ENCODE peak calls at places on chromosomes 13 and 19, in five cellular contexts. G, U, T, X and F are unnamed samples.

GRCh38 chr19:11422163-11423068 is 3.3 kb upstream of the RGL3 start:
- DNase-seq in U (peak), G (peak), T (peak), X (peak), F (peak)

GRCh38 chr13:109785892-109786450 is 412 bp downstream of the IRS2 start:
- DNase-seq in T (peak), X (no peak), G (no peak), U (no peak), F (no peak)

GRCh38 chr13:47680752-47681151 is 320.3 kb downstream of the SUCLA2 start:
- DNase-seq in U (no peak), G (peak), X (peak), T (peak), F (no peak)

GRCh38 chr19:11067356-11068113 is 21.7 kb upstream of the LDLR start:
- DNase-seq in G (no peak), X (peak), U (no peak), T (no peak), F (no peak)

GRCh38 chr13:94703271-94703670 is 9.1 kb downstream of the SOX21 start:
- DNase-seq in T (no peak), X (no peak), U (no peak), G (no peak), F (no peak)

GRCh38 chr19:52734340-52734892 is 428 bp downstream of the ZNF611 start:
- DNase-seq in X (no peak), U (peak), G (peak), T (peak), F (no peak)

GRCh38 chr13:52127783-52128702 is 830 bp downstream of the NEK5 start:
- DNase-seq in G (peak), T (peak), X (peak), U (no peak), F (peak)

GRCh38 chr19:16199275-16199932 is 1.7 kb downstream of the AP1M1 start:
- DNase-seq in X (no peak), T (no peak), G (no peak), U (no peak), F (no peak)

GRCh38 chr13:29878101-29878500 is 27.7 kb upstream of the UBL3 start:
- DNase-seq in X (no peak), T (peak), G (no peak), U (no peak), F (no peak)

GRCh38 chr13:20370815-20371421 is 138.8 kb upstream of the GJB6 start:
- DNase-seq in X (no peak), T (no peak), G (no peak), U (no peak), F (peak)

GRCh38 chr19:2376784-2377519 is 16.9 kb downstream of the TMPRSS9 start:
- DNase-seq in U (no peak), T (no peak), X (no peak), G (no peak), F (no peak)

GRCh38 chr13:40502236-40502635 is 164.2 kb downstream of the FOXO1 start:
- DNase-seq in U (no peak), G (no peak), X (no peak), T (no peak), F (no peak)

GRCh38 chr19:3272952-3273351 is 48.5 kb downstream of the CELF5 start:
- DNase-seq in U (no peak), X (no peak), T (no peak), G (no peak), F (no peak)

GRCh38 chr13:83215627-83216026 is 666.6 kb downstream of the SLITRK1 start:
- DNase-seq in G (peak), T (peak), U (no peak), X (peak), F (peak)

GRCh38 chr13:27147530-27148170 is 24.0 kb downstream of the USP12 start:
- DNase-seq in G (no peak), U (no peak), T (no peak), X (no peak), F (peak)

GRCh38 chr19:3129112-3129511 is 6.7 kb upstream of the GNA15 start:
- DNase-seq in T (peak), G (no peak), X (peak), U (no peak), F (peak)

GRCh38 chr13:96780105-96780504 is 214.2 kb downstream of the OXGR1 start:
- DNase-seq in T (peak), U (no peak), X (no peak), G (no peak), F (peak)

GRCh38 chr19:33370783-33371182 is 2.7 kb upstream of the CEBPG start:
- DNase-seq in T (no peak), X (no peak), G (peak), U (no peak), F (peak)

GRCh38 chr13:48068952-48069351 is 26.0 kb downstream of the MED4 start:
- DNase-seq in T (no peak), U (no peak), G (no peak), X (no peak), F (no peak)

GRCh38 chr19:49820125-49820524 is 2.0 kb downstream of the MED25 start:
- DNase-seq in G (no peak), T (peak), U (peak), X (no peak), F (no peak)

GRCh38 chr19:29873024-29873800 is 61.4 kb downstream of the CCNE1 start:
- DNase-seq in T (peak), G (peak), X (no peak), U (peak), F (no peak)

GRCh38 chr13:26518433-26519084 is 38.9 kb upstream of the WASF3 start:
- DNase-seq in T (no peak), U (no peak), G (no peak), X (no peak), F (no peak)

GRCh38 chr19:33429891-33430673 is 56.6 kb downstream of the CEBPG start:
- DNase-seq in T (no peak), G (no peak), X (no peak), U (no peak), F (no peak)

GRCh38 chr19:7488736-7489353 is at the start of gene PEX11G:
- DNase-seq in T (peak), X (peak), G (peak), U (peak), F (no peak)

GRCh38 chr13:39016789-39017188 is 21.1 kb downstream of the PROSER1 start:
- DNase-seq in G (peak), X (peak), U (no peak), T (peak), F (no peak)
- TF ChIP-seq CTCF in G (peak), X (peak), U (no peak), T (peak), F (peak)

DNA sequence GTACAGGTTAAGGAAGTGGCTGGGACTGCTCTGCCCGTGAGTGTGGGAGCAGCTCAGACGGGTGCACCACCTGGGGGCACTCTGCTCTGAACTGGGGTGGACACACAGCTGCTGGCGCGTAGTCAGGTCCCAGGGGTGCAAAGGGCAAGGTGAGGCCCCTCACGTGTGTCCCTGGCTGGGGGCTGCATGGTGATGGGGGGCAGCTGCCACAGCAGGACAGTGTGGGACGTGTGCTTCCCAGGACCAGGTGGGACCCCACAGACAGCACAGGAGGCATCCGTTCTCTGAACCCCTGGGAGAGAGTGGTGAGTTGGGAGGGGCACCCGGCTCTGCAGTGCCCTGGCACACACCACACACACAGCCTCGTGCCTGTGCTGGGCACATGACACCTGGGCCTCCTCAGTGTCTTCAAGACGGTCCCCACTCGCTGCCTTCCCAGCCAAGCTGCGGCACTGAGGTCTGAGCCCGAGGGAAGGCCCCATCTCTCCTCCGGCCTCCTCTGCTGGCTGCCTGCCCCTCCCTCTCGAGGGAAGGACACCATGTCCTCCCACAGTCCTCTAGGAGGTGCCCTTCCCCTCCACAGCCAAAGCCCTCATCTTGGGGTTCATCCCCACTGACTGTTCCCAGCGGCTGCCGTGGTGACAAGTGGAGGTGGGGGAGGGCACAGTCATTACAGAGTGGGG is 24.7 kb downstream of the CILP2 start:
- DNase-seq in T (no peak), U (no peak), G (no peak), X (no peak), F (no peak)
- TF ChIP-seq CTCF in T (no peak), U (no peak), G (no peak), X (no peak), F (peak)

GRCh38 chr19:41691268-41691970 is 3.3 kb upstream of the CEACAM7 start:
- DNase-seq in U (peak), G (peak), T (peak), X (no peak), F (no peak)
- TF ChIP-seq CTCF in U (peak), G (peak), T (peak), X (peak), F (peak)

GRCh38 chr13:60957816-60958215 is 457.8 kb downstream of the PCDH20 start:
- DNase-seq in G (no peak), X (no peak), T (no peak), U (no peak), F (no peak)
- TF ChIP-seq CTCF in G (no peak), X (no peak), T (no peak), U (no peak), F (peak)

DNA sequence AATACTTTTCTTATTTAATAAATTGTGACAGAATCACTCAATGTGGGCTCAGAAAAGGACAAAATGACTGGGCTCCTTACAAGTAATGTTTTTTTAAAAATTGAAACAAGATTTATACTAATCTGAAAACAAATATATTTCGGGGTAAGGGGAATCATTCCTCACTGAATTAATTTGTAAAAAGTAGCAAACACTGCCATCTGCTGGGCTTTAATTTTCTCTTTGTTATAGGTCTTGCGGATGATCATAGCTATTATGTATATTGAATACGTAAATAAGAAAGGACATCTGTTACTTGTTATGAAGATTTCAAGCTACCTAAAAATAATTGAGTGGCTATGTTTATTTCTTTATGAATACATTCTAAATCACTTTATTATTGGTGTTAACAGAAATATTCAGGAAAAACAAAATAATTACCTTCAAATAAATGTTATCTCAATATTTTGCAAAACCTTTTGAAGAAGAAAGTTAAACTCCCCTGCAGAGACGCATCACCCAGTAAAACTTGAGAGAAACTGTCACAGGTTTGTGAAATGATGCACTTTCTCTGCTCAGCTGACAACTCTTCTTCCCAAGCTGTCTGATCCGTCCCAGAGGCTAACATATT is 17.8 kb upstream of the ENOX1 start:
- DNase-seq in X (peak), T (peak), G (peak), U (no peak), F (peak)
- TF ChIP-seq CTCF in X (peak), T (peak), G (peak), U (no peak), F (peak)

DNA sequence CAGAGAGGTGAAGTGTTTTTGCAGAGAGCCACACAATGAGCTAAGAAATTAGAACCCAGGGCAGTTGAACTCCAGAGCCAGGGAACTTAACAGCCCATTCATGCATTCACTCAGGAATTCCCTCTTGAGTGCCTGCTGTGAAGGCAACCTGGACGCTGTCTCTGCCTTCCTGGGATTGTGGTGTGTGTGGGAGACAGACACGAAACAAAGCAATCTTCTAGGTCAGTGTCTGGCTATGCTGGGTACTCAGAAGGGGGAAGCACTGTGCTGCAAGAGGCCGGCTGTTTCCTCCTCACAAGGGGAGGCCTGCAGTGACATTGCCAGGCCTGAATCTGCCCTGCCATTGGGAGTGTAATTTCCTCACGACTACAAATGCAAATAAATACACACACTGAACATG is 9.7 kb downstream of the BCKDHA start:
- DNase-seq in X (no peak), G (no peak), T (peak), U (no peak), F (no peak)
- TF ChIP-seq CTCF in X (no peak), G (no peak), T (peak), U (no peak), F (no peak)

GRCh38 chr13:111211789-111212516 is 96.8 kb downstream of the ARHGEF7 start:
- DNase-seq in T (peak), X (no peak), U (no peak), G (no peak), F (no peak)
- TF ChIP-seq CTCF in T (no peak), X (no peak), U (no peak), G (no peak), F (no peak)

GRCh38 chr19:53812335-53812734 is 11.8 kb downstream of the NLRP12 start:
- DNase-seq in X (no peak), T (no peak), G (no peak), U (no peak), F (no peak)
- TF ChIP-seq CTCF in X (peak), T (peak), G (no peak), U (no peak), F (no peak)